ENCODE peak calls at places on chromosomes 3 and 15, in ten cellular contexts. G is A549; A is stimulated activated CD8-positive, alpha-beta memory T cell treated with anti-CD3 and anti-CD28 coated beads, Interleukin-2, amount 100 ng/mL, for 48 hours; D is GM12865; L is substantia nigra; W is endothelial cell of umbilical vein; P is NCI-H774; J is HT-29; M is fibroblast of mammary gland; O is LoVo. C is an unnamed sample.

GRCh38 chr15:76973362-76973743 is 21.6 kb upstream of the PSTPIP1 start:
- DNase-seq in A (peak), W (peak), O (no peak), M (peak), P (no peak), L (peak), J (peak), G (no peak), D (peak), C (no peak)

GRCh38 chr3:128745742-128746141 is 19.8 kb downstream of the RAB7A start:
- DNase-seq in J (peak), W (no peak), P (no peak), L (no peak), O (no peak), G (no peak), M (no peak), D (no peak), A (no peak), C (no peak)

GRCh38 chr3:14203521-14204079 is 25.0 kb downstream of the LSM3 start:
- DNase-seq in L (peak), M (peak), D (peak), G (peak), A (no peak), P (peak), O (peak), J (peak), W (peak), C (peak)

GRCh38 chr3:186909078-186909853 is 21.1 kb upstream of the ST6GAL1 start:
- DNase-seq in G (no peak), L (no peak), J (peak), M (no peak), D (peak), A (peak), O (no peak), P (no peak), W (no peak), C (no peak)

GRCh38 chr15:78540955-78541743 is 905 bp downstream of the PSMA4 start:
- DNase-seq in W (no peak), D (no peak), A (no peak), P (no peak), M (no peak), J (peak), G (no peak), L (no peak), O (peak), C (no peak)

GRCh38 chr3:137768361-137769320 is 4.5 kb downstream of the SOX14 start:
- DNase-seq in O (no peak), L (no peak), D (no peak), G (no peak), W (no peak), M (no peak), J (no peak), P (no peak), A (no peak), C (no peak)

GRCh38 chr3:182793663-182794454 is 555 bp downstream of the ATP11B start:
- DNase-seq in D (peak), M (peak), W (peak), P (no peak), G (peak), O (peak), J (peak), A (peak), L (peak), C (no peak)

GRCh38 chr15:83671603-83672002 is 17.7 kb downstream of the ADAMTSL3 start:
- DNase-seq in M (no peak), D (no peak), W (no peak), G (no peak), P (no peak), L (no peak), A (no peak), J (no peak), O (no peak), C (no peak)

GRCh38 chr15:37088436-37088835 is 11.9 kb downstream of the MEIS2 start:
- DNase-seq in J (no peak), O (no peak), P (no peak), M (no peak), W (no peak), G (no peak), L (no peak), D (no peak), A (no peak), C (no peak)